ENCODE peak calls at places on chromosomes 4 and X, in five cellular contexts. One of them, this sample, is unnamed.

GRCh38 chrX:150936556-150936955 is 38.1 kb upstream of the CD99L2 start:
- DNase-seq in GM12891: no peak
- DNase-seq in HepG2: no peak
- DNase-seq in GM12878: no peak
- DNase-seq in K562: no peak
- DNase-seq in this sample: no peak

GRCh38 chr4:128311659-128312392 is 24.2 kb upstream of the PGRMC2 start:
- DNase-seq in GM12891: no peak
- DNase-seq in HepG2: no peak
- DNase-seq in GM12878: no peak
- DNase-seq in K562: no peak
- DNase-seq in this sample: no peak

GRCh38 chr4:123643691-123644090 is 247.1 kb downstream of the SPRY1 start:
- DNase-seq in GM12891: no peak
- DNase-seq in HepG2: no peak
- DNase-seq in GM12878: no peak
- DNase-seq in K562: no peak
- DNase-seq in this sample: no peak

GRCh38 chr4:142811034-142811433 is 35.1 kb downstream of the INPP4B start:
- DNase-seq in GM12891: no peak
- DNase-seq in HepG2: no peak
- DNase-seq in GM12878: no peak
- DNase-seq in K562: no peak
- DNase-seq in this sample: no peak

GRCh38 chr4:74400395-74400794 is 35.5 kb downstream of the EREG start:
- DNase-seq in GM12891: no peak
- DNase-seq in HepG2: no peak
- DNase-seq in GM12878: no peak
- DNase-seq in K562: no peak
- DNase-seq in this sample: no peak

GRCh38 chr4:155745984-155746383 is 12.8 kb upstream of the GUCY1B1 start:
- DNase-seq in GM12891: no peak
- DNase-seq in HepG2: no peak
- DNase-seq in GM12878: no peak
- DNase-seq in K562: no peak
- DNase-seq in this sample: no peak

GRCh38 chr4:25676221-25676620 is 20.6 kb downstream of the SLC34A2 start:
- DNase-seq in GM12891: no peak
- DNase-seq in HepG2: no peak
- DNase-seq in GM12878: no peak
- DNase-seq in K562: no peak
- DNase-seq in this sample: no peak

GRCh38 chr4:120096508-120097297 is 30.1 kb upstream of the MAD2L1 start:
- DNase-seq in GM12891: no peak
- DNase-seq in HepG2: no peak
- DNase-seq in GM12878: no peak
- DNase-seq in K562: no peak
- DNase-seq in this sample: no peak

GRCh38 chrX:8868906-8869305 is 67.7 kb upstream of the FAM9A start:
- DNase-seq in GM12891: no peak
- DNase-seq in HepG2: no peak
- DNase-seq in GM12878: no peak
- DNase-seq in K562: no peak
- DNase-seq in this sample: no peak

GRCh38 chr4:163221467-163221866 is 54.8 kb upstream of the NAF1 start:
- DNase-seq in GM12891: no peak
- DNase-seq in HepG2: no peak
- DNase-seq in GM12878: no peak
- DNase-seq in K562: no peak
- DNase-seq in this sample: no peak

GRCh38 chr4:138671106-138671505 is 344.5 kb upstream of the NOCT start:
- DNase-seq in GM12891: no peak
- DNase-seq in HepG2: no peak
- DNase-seq in GM12878: no peak
- DNase-seq in K562: no peak
- DNase-seq in this sample: no peak

GRCh38 chr4:1644906-1645657 is 39.0 kb downstream of the FAM53A start:
- DNase-seq in GM12891: no peak
- DNase-seq in HepG2: no peak
- DNase-seq in GM12878: no peak
- DNase-seq in K562: no peak
- DNase-seq in this sample: no peak

GRCh38 chr4:181959121-181959520 is 284.1 kb upstream of the TENM3 start:
- DNase-seq in GM12891: no peak
- DNase-seq in HepG2: no peak
- DNase-seq in GM12878: no peak
- DNase-seq in K562: no peak
- DNase-seq in this sample: no peak

GRCh38 chrX:123818243-123818642 is 41.6 kb upstream of the XIAP start:
- DNase-seq in GM12891: no peak
- DNase-seq in HepG2: peak
- DNase-seq in GM12878: no peak
- DNase-seq in K562: no peak
- DNase-seq in this sample: no peak

GRCh38 chrX:23952984-23953907 is 45.4 kb downstream of the CXorf58 start:
- DNase-seq in GM12891: peak
- DNase-seq in HepG2: no peak
- DNase-seq in GM12878: peak
- DNase-seq in K562: peak
- DNase-seq in this sample: peak

GRCh38 chr4:158912390-158913175 is 143.8 kb downstream of the FNIP2 start:
- DNase-seq in GM12891: no peak
- DNase-seq in HepG2: no peak
- DNase-seq in GM12878: no peak
- DNase-seq in K562: no peak
- DNase-seq in this sample: no peak

GRCh38 chr4:126710935-126711334 is 921.8 kb upstream of the INTU start:
- DNase-seq in GM12891: no peak
- DNase-seq in HepG2: no peak
- DNase-seq in GM12878: no peak
- DNase-seq in K562: no peak
- DNase-seq in this sample: no peak

GRCh38 chr4:128600410-128600809 is 209.1 kb upstream of the JADE1 start:
- DNase-seq in GM12891: no peak
- DNase-seq in HepG2: peak
- DNase-seq in GM12878: no peak
- DNase-seq in K562: no peak
- DNase-seq in this sample: no peak

GRCh38 chr4:56641494-56642051 is 39.5 kb downstream of the HOPX start:
- DNase-seq in GM12891: no peak
- DNase-seq in HepG2: no peak
- DNase-seq in GM12878: no peak
- DNase-seq in K562: no peak
- DNase-seq in this sample: no peak

GRCh38 chr4:145230726-145231125 is 50.3 kb upstream of the OTUD4 start:
- DNase-seq in GM12891: no peak
- DNase-seq in HepG2: no peak
- DNase-seq in GM12878: no peak
- DNase-seq in K562: no peak
- DNase-seq in this sample: no peak

GRCh38 chrX:39815621-39816020 is 282.1 kb downstream of the BCOR start:
- DNase-seq in GM12891: no peak
- DNase-seq in HepG2: no peak
- DNase-seq in GM12878: no peak
- DNase-seq in K562: peak
- DNase-seq in this sample: no peak

GRCh38 chr4:8269535-8270417 is at the start of gene HTRA3:
- DNase-seq in GM12891: no peak
- DNase-seq in HepG2: no peak
- DNase-seq in GM12878: no peak
- DNase-seq in K562: no peak
- DNase-seq in this sample: no peak

GRCh38 chr4:2798399-2799301 is 5.8 kb downstream of the SH3BP2 start:
- DNase-seq in GM12891: no peak
- DNase-seq in HepG2: no peak
- DNase-seq in GM12878: no peak
- DNase-seq in K562: peak
- DNase-seq in this sample: no peak

GRCh38 chr4:15255537-15255936 is 172.3 kb upstream of the C1QTNF7 start:
- DNase-seq in GM12891: no peak
- DNase-seq in HepG2: no peak
- DNase-seq in GM12878: no peak
- DNase-seq in K562: no peak
- DNase-seq in this sample: no peak

GRCh38 chrX:15143050-15143824 is 126.6 kb downstream of the ASB9 start:
- DNase-seq in GM12891: no peak
- DNase-seq in HepG2: peak
- DNase-seq in GM12878: no peak
- DNase-seq in K562: peak
- DNase-seq in this sample: no peak

GRCh38 chr4:106569151-106570029 is 200.8 kb upstream of the GIMD1 start:
- DNase-seq in GM12891: no peak
- DNase-seq in HepG2: no peak
- DNase-seq in GM12878: no peak
- DNase-seq in K562: no peak
- DNase-seq in this sample: no peak

GRCh38 chrX:132292753-132293152 is 73.5 kb upstream of the RAP2C start:
- DNase-seq in GM12891: peak
- DNase-seq in HepG2: peak
- DNase-seq in GM12878: peak
- DNase-seq in K562: peak
- DNase-seq in this sample: peak

GRCh38 chrX:44071847-44072545 is 98.8 kb upstream of the NDP start:
- DNase-seq in GM12891: no peak
- DNase-seq in HepG2: no peak
- DNase-seq in GM12878: no peak
- DNase-seq in K562: no peak
- DNase-seq in this sample: no peak

GRCh38 chr4:6943870-6944195 is 34.2 kb downstream of the TBC1D14 start:
- DNase-seq in GM12891: no peak
- DNase-seq in HepG2: no peak
- DNase-seq in GM12878: no peak
- DNase-seq in K562: no peak
- DNase-seq in this sample: no peak

GRCh38 chr4:6941796-6942195 is 32.2 kb downstream of the TBC1D14 start:
- DNase-seq in GM12891: no peak
- DNase-seq in HepG2: no peak
- DNase-seq in GM12878: no peak
- DNase-seq in K562: no peak
- DNase-seq in this sample: no peak

GRCh38 chr4:6943012-6943869 is 33.6 kb downstream of the TBC1D14 start:
- DNase-seq in GM12891: no peak
- DNase-seq in HepG2: no peak
- DNase-seq in GM12878: no peak
- DNase-seq in K562: no peak
- DNase-seq in this sample: no peak

GRCh38 chr4:6940744-6941137 is 31.1 kb downstream of the TBC1D14 start:
- DNase-seq in GM12891: no peak
- DNase-seq in HepG2: no peak
- DNase-seq in GM12878: no peak
- DNase-seq in K562: no peak
- DNase-seq in this sample: no peak

GRCh38 chr4:6942238-6942800 is 32.7 kb downstream of the TBC1D14 start:
- DNase-seq in GM12891: no peak
- DNase-seq in HepG2: no peak
- DNase-seq in GM12878: peak
- DNase-seq in K562: peak
- DNase-seq in this sample: no peak
- TF ChIP-seq TAF1 in GM12891: no peak
- TF ChIP-seq TAF1 in HepG2: no peak
- TF ChIP-seq TAF1 in GM12878: no peak
- TF ChIP-seq TAF1 in K562: no peak
- TF ChIP-seq TAF1 in this sample: no peak

GRCh38 chr4:80072607-80073361 is at the start of gene ANTXR2:
- DNase-seq in GM12891: peak
- DNase-seq in HepG2: peak
- DNase-seq in GM12878: no peak
- DNase-seq in K562: peak
- DNase-seq in this sample: peak
- TF ChIP-seq POLR2A in GM12891: no peak
- TF ChIP-seq POLR2A in HepG2: peak
- TF ChIP-seq POLR2A in GM12878: peak
- TF ChIP-seq POLR2A in K562: peak
- TF ChIP-seq POLR2A in this sample: peak

DNA sequence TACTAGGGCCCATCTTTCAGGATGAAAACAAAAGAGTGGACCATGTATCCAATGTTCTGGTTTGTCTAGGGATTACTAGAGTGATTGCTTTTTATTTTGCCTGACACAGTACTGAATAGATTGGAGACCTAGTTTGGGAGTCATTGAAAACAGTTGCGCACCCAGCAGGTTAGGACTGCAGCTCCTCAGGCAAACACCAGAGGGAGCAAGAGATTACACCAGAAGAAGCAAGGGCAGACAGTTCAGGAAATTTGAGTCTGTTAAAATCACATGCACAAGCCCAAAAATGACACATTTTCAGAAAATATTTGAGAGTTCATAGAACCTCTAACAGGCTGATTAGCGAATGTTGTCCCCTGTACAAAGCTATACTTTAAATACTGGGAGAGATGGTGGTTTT is 55.6 kb downstream of the CYLC1 start:
- DNase-seq in GM12891: no peak
- DNase-seq in HepG2: no peak
- DNase-seq in GM12878: no peak
- DNase-seq in K562: peak
- DNase-seq in this sample: no peak
- TF ChIP-seq TAF1 in GM12891: no peak
- TF ChIP-seq TAF1 in HepG2: no peak
- TF ChIP-seq TAF1 in GM12878: no peak
- TF ChIP-seq TAF1 in K562: no peak
- TF ChIP-seq TAF1 in this sample: no peak

GRCh38 chr4:9833421-9833820 is 52.0 kb downstream of the DRD5 start:
- DNase-seq in GM12891: no peak
- DNase-seq in HepG2: no peak
- DNase-seq in GM12878: no peak
- DNase-seq in K562: no peak
- DNase-seq in this sample: no peak
- TF ChIP-seq POLR2A in GM12891: no peak
- TF ChIP-seq POLR2A in HepG2: no peak
- TF ChIP-seq POLR2A in GM12878: no peak
- TF ChIP-seq POLR2A in K562: no peak
- TF ChIP-seq POLR2A in this sample: no peak